ENCODE peak calls at places on chromosome 17, in seven cellular contexts. D, K, N, L, O, C and J are unnamed samples.

GRCh38 chr17:82392209-82392920 is 20.8 kb downstream of the UTS2R start:
- DNase-seq in K (peak; percentile 72), N (no peak), L (no peak), D (no peak), C (no peak), O (no peak), J (no peak)

GRCh38 chr17:11948791-11949190 is 48.5 kb downstream of the ZNF18 start:
- DNase-seq in L (no peak), K (no peak), N (no peak), O (no peak), C (no peak), D (no peak), J (no peak)

GRCh38 chr17:75542184-75542583 is 16.7 kb downstream of the LLGL2 start:
- DNase-seq in L (no peak), O (no peak), C (no peak), N (no peak), K (no peak), D (no peak), J (no peak)

GRCh38 chr17:60305141-60305540 is 86.8 kb downstream of the USP32 start:
- DNase-seq in N (no peak), K (peak; percentile 78), O (no peak), C (no peak), L (no peak), D (no peak), J (no peak)

GRCh38 chr17:75557075-75557851 is 30.3 kb upstream of the MYO15B start:
- DNase-seq in N (no peak), C (no peak), O (peak; percentile 79), D (no peak), K (no peak), L (no peak), J (no peak)

GRCh38 chr17:79749156-79749815 is 18.5 kb downstream of the ENPP7 start:
- DNase-seq in K (no peak), N (no peak), L (no peak), C (no peak), O (no peak), D (no peak), J (no peak)

GRCh38 chr17:20967776-20968175 is 75.0 kb downstream of the USP22 start:
- DNase-seq in L (no peak), N (no peak), C (no peak), K (no peak), O (no peak), D (no peak), J (no peak)

GRCh38 chr17:82863941-82864720 is 24.3 kb upstream of the ZNF750 start:
- DNase-seq in D (no peak), N (peak; percentile 79), C (peak; percentile 92), O (no peak), K (peak; percentile 96), L (peak; percentile 77), J (no peak)

GRCh38 chr17:21039839-21040575 is 2.8 kb downstream of the USP22 start:
- DNase-seq in C (no peak), N (no peak), K (peak; percentile 69), L (no peak), D (no peak), O (no peak), J (no peak)

GRCh38 chr17:42744806-42745617 is at the start of gene EZH1:
- DNase-seq in O (peak; percentile 93), D (peak; percentile 80), L (peak; percentile 86), N (peak; percentile 95), K (peak; percentile 93), C (peak; percentile 99), J (peak; percentile 98)
- TF ChIP-seq CTCF in O (no peak), D (peak; percentile 63), L (peak; percentile 32), N (no peak), K (no peak), C (no peak), J (no peak)

GRCh38 chr17:15780188-15780587 is 48.1 kb downstream of the TBC1D26 start:
- DNase-seq in D (no peak), C (no peak), L (no peak), K (no peak), O (no peak), N (no peak), J (no peak)

GRCh38 chr17:15779119-15779518 is 47.0 kb downstream of the TBC1D26 start:
- DNase-seq in K (no peak), N (no peak), C (no peak), O (no peak), D (no peak), L (no peak), J (no peak)

GRCh38 chr17:15777717-15778116 is 45.6 kb downstream of the TBC1D26 start:
- DNase-seq in N (no peak), D (no peak), L (no peak), C (no peak), O (no peak), K (no peak), J (no peak)

GRCh38 chr17:15777297-15777696 is 45.2 kb downstream of the TBC1D26 start:
- DNase-seq in L (no peak), N (no peak), D (no peak), C (no peak), O (no peak), K (no peak), J (no peak)

DNA sequence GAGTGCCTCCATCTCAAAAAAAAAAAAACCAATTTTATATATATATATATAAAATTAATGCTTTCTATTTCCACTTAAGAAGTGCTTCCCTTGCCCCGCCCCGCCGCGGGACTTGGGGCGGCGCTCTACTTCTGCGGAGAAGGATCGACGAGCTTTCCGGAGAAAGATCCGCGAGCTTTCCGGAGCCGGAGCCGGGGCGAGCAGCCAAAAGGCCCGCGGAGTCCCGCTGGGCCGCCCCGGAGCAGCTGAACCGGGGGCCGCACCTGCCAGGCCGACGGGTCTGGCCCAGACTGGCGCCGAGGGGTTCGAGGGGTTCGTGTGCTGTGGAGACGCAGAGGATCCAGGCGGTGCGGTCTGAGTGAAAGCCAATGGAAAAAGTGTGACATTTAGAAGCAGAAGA is 50.7 kb downstream of the TBC1D26 start:
- DNase-seq in C (no peak), O (no peak), K (no peak), L (peak; percentile 18), N (no peak), D (no peak), J (no peak)
- TF ChIP-seq CTCF in C (no peak), O (no peak), K (no peak), L (no peak), N (no peak), D (no peak), J (no peak)

GRCh38 chr17:50630524-50631194 is 4.0 kb upstream of the ABCC3 start:
- DNase-seq in L (peak; percentile 39), D (no peak), O (peak; percentile 56), N (peak; percentile 39), K (no peak), C (peak; percentile 78), J (no peak)

GRCh38 chr17:50627386-50627781 is 7.3 kb upstream of the ABCC3 start:
- DNase-seq in K (no peak), L (no peak), D (no peak), C (no peak), O (no peak), N (no peak), J (no peak)

GRCh38 chr17:50629902-50630301 is 4.8 kb upstream of the ABCC3 start:
- DNase-seq in N (no peak), K (no peak), C (no peak), L (no peak), O (no peak), D (no peak), J (no peak)

GRCh38 chr17:50626037-50626574 is 8.6 kb upstream of the ABCC3 start:
- DNase-seq in D (peak; percentile 35), N (peak; percentile 51), C (peak; percentile 79), L (peak; percentile 45), O (peak; percentile 68), K (peak; percentile 74), J (peak; percentile 75)

GRCh38 chr17:50627782-50628601 is 6.7 kb upstream of the ABCC3 start:
- DNase-seq in K (no peak), O (no peak), C (no peak), N (no peak), L (no peak), D (no peak), J (no peak)
- TF ChIP-seq CTCF in K (no peak), O (no peak), C (no peak), N (no peak), L (peak; percentile 33), D (no peak), J (no peak)

GRCh38 chr17:77208217-77208808 is 67.5 kb downstream of the SEC14L1 start:
- DNase-seq in N (no peak), L (no peak), C (no peak), K (no peak), D (no peak), O (no peak), J (no peak)
- TF ChIP-seq CTCF in N (no peak), L (peak; percentile 18), C (no peak), K (no peak), D (peak; percentile 49), O (peak; percentile 25), J (no peak)